ENCODE peak calls at places on chromosome 17, in seven cellular contexts. S is A549, Y is BJ, D is glutamatergic neuron, Z is activated B cell treated with CpG ODN at 0.5 μM for 24 hours, X is fibroblast of the aortic adventitia, F is astrocyte of the cerebellum. O is an unnamed sample.

GRCh38 chr17:45307290-45308015 is 9.4 kb downstream of the MAP3K14 start:
- DNase-seq in X (peak; percentile 92), Y (peak; percentile 77), D (no peak), Z (peak; percentile 42), F (peak; percentile 87), S (peak; percentile 69), O (no peak)

GRCh38 chr17:18959845-18960240 is 7.9 kb downstream of the SLC5A10 start:
- DNase-seq in Y (no peak), F (no peak), Z (no peak), S (no peak), X (no peak), D (no peak), O (no peak)

GRCh38 chr17:74448774-74449173 is 16.9 kb downstream of the GPRC5C start:
- DNase-seq in Y (no peak), D (no peak), S (no peak), Z (no peak), F (no peak), X (no peak), O (no peak)

GRCh38 chr17:6831662-6832263 is at the start of gene TEKT1:
- DNase-seq in Y (no peak), Z (peak; percentile 65), X (peak; percentile 51), F (peak; percentile 29), D (peak; percentile 88), S (peak; percentile 81), O (peak; percentile 26)

GRCh38 chr17:64739316-64740058 is 77.4 kb upstream of the SMURF2 start:
- DNase-seq in D (no peak), Y (no peak), F (no peak), Z (no peak), S (no peak), X (peak; percentile 72), O (no peak)

GRCh38 chr17:44084131-44084538 is 13.6 kb downstream of the G6PC3 start:
- DNase-seq in S (no peak), Z (no peak), D (peak; percentile 69), Y (no peak), F (no peak), X (no peak), O (no peak)

GRCh38 chr17:49528966-49529365 is 33.9 kb downstream of the NGFR start:
- DNase-seq in X (no peak), F (no peak), S (no peak), Z (no peak), D (no peak), Y (no peak), O (no peak)

GRCh38 chr17:50815400-50815799 is 20.0 kb upstream of the WFIKKN2 start:
- DNase-seq in X (no peak), D (no peak), Y (no peak), S (no peak), F (no peak), Z (no peak), O (no peak)

GRCh38 chr17:21028192-21028591 is 14.6 kb downstream of the USP22 start:
- DNase-seq in S (no peak), F (no peak), D (no peak), Z (no peak), X (no peak), Y (no peak), O (no peak)

GRCh38 chr17:83087788-83088360 is 8.5 kb downstream of the METRNL start:
- DNase-seq in X (no peak), F (no peak), S (no peak), Y (no peak), D (no peak), Z (no peak), O (no peak)

GRCh38 chr17:44005865-44006580 is 1.6 kb downstream of the NAGS start:
- DNase-seq in D (peak; percentile 60), F (no peak), S (peak; percentile 32), Z (peak; percentile 49), X (no peak), Y (no peak), O (no peak)

GRCh38 chr17:66198242-66198641 is 6.3 kb upstream of the CEP112 start:
- DNase-seq in S (no peak), X (no peak), D (no peak), F (no peak), Y (no peak), Z (no peak), O (no peak)

GRCh38 chr17:79843917-79844815 is 4.9 kb upstream of the CBX4 start:
- DNase-seq in Z (no peak), F (no peak), D (peak; percentile 68), X (peak; percentile 63), S (peak; percentile 75), Y (no peak), O (no peak)

GRCh38 chr17:55606431-55606830 is 95.2 kb upstream of the SMIM36 start:
- DNase-seq in Z (no peak), Y (no peak), F (no peak), S (no peak), X (no peak), D (no peak), O (no peak)

GRCh38 chr17:81387235-81388060 is 7.8 kb upstream of the BAHCC1 start:
- DNase-seq in F (no peak), D (peak; percentile 54), Y (no peak), Z (no peak), S (no peak), X (peak; percentile 59), O (no peak)

GRCh38 chr17:46063239-46063638 is 64.2 kb downstream of the STH start:
- DNase-seq in Y (peak; percentile 50), D (no peak), Z (no peak), X (peak; percentile 68), F (no peak), S (peak; percentile 87), O (no peak)

GRCh38 chr17:39921323-39921722 is 2.9 kb upstream of the GSDMB start:
- DNase-seq in F (no peak), Z (no peak), X (no peak), D (no peak), S (no peak), Y (no peak), O (no peak)

GRCh38 chr17:39922006-39922405 is 3.6 kb upstream of the GSDMB start:
- DNase-seq in Y (no peak), D (no peak), Z (no peak), S (no peak), X (no peak), F (no peak), O (no peak)

GRCh38 chr17:39924691-39925055 is 2.7 kb downstream of the ORMDL3 start:
- DNase-seq in Z (no peak), Y (no peak), X (no peak), F (no peak), S (no peak), D (no peak), O (no peak)

GRCh38 chr17:39923836-39924690 is 3.3 kb downstream of the ORMDL3 start:
- DNase-seq in S (no peak), D (peak; percentile 31), Z (no peak), Y (no peak), X (peak; percentile 35), F (no peak), O (no peak)

DNA sequence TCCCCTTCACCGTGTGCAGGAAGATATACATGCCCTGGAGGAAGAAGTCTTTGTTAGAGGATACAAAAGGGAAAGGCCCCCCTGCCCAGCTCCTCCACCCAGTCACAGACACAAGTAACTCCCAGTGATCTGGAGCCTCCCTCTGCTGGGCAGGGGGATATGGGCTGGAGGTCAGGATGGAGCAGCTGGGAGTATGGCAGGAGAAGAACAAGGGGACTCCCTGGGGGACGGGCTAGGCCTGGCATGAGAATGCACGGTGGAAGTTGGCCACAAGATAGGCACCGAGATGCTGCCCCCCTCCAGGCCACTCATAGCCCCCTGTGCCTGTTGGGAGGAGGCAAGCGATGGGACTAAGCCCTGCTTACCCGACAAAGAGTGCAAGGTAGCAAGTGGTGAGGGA is 4.2 kb downstream of the ORMDL3 start:
- DNase-seq in Y (no peak), D (no peak), S (no peak), Z (no peak), X (no peak), F (no peak), O (no peak)
- TF ChIP-seq CTCF in Y (no peak), D (no peak), S (no peak), Z (no peak), X (no peak), F (no peak), O (no peak)

GRCh38 chr17:35044181-35044580 is 19.3 kb downstream of the RFFL start:
- DNase-seq in F (no peak), D (no peak), X (no peak), Y (no peak), S (no peak), Z (no peak), O (no peak)
- TF ChIP-seq CTCF in F (no peak), D (no peak), X (no peak), Y (no peak), S (no peak), Z (no peak), O (no peak)

GRCh38 chr17:47821424-47822379 is at the start of gene OSBPL7:
- DNase-seq in Z (peak; percentile 55), X (peak; percentile 73), Y (peak; percentile 38), D (peak; percentile 73), F (peak; percentile 43), S (peak; percentile 79), O (peak; percentile 54)
- TF ChIP-seq CTCF in Z (no peak), X (no peak), Y (peak; percentile 24), D (no peak), F (peak; percentile 20), S (peak; percentile 58), O (no peak)

GRCh38 chr17:57404073-57404472 is 147.8 kb downstream of the MSI2 start:
- DNase-seq in S (peak; percentile 33), F (no peak), Y (no peak), X (no peak), Z (no peak), D (no peak), O (no peak)
- TF ChIP-seq CTCF in S (peak; percentile 34), F (no peak), Y (no peak), X (no peak), Z (no peak), D (no peak), O (peak; percentile 4)

DNA sequence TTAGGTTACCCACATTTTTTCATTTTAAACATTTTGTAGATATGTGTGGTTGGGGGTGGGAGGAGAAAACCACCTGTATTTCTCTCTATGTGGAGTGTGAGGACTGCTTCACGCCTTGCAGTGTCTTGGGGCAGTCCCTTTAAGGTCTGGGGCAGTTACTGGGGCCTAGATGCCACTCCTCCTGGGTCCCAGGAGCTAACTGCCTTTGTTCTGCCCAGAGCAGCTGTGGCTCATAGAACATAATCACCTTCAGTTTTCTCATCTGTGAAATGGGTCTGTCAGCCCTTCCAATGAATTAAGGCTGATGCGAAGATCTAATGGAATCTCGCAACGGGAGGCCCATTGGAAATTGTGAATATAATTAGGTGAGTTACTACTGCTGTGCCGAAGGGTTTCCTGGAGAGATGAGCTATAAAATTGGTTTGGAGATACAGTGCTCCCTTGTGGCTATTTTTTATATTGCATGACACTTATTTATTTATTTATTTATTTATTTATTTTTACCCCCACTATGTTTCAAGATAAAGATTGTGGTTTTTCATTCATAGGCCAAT is 22.9 kb downstream of the DHRS7C start:
- DNase-seq in S (peak; percentile 60), F (peak; percentile 11), Y (no peak), Z (no peak), X (peak; percentile 30), D (no peak), O (peak; percentile 25)
- TF ChIP-seq CTCF in S (peak; percentile 80), F (peak; percentile 34), Y (peak; percentile 41), Z (no peak), X (peak; percentile 24), D (peak; percentile 81), O (peak; percentile 31)

DNA sequence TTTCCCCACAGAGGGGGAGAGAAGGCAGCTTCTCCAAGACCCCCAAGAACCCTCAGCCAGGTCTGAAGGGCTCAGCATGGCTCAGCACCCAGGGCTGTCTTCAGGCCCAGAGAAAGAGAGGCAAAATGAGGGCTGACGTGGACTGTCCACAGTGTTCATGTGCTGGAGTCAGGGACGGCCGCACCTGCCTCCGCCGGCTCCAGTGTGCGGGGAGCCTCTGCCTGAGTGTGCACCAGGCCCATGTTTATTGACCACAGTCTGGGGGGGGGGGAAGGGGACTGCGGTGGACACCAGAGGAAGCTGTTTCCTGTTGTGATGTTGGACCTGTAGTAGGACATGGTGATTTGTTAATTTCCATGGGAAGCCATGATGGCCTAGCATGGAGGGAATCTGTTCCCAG is 6.9 kb downstream of the MRM1 start:
- DNase-seq in Y (no peak), D (no peak), F (no peak), X (no peak), S (no peak), Z (no peak), O (no peak)
- TF ChIP-seq CTCF in Y (no peak), D (no peak), F (no peak), X (no peak), S (no peak), Z (no peak), O (no peak)